ENCODE peak calls at places on chromosomes 6 and 20, in nine cellular contexts. Y is aorta, F is heart left ventricle, C is DND-41, O is pancreas, M is right lobe of liver, W is colonic mucosa, Q is ovary, D is hepatocyte. U is an unnamed sample.
A peak's percentile ranks its signal among the peaks of the same experiment; 100 is the strongest.

GRCh38 chr6:157760589-157761330 is 62.3 kb upstream of the SNX9 start:
- DNase-seq in W (no peak), Y (no peak), F (no peak), C (no peak), O (no peak), D (no peak), Q (no peak), M (no peak), U (no peak)

GRCh38 chr6:112909781-112910180 is 562.7 kb downstream of the RFPL4B start:
- DNase-seq in F (no peak), C (no peak), Y (no peak), W (no peak), M (no peak), Q (no peak), O (no peak), D (no peak), U (no peak)

GRCh38 chr20:9392892-9393857 is 121.2 kb upstream of the LAMP5 start:
- DNase-seq in M (peak; percentile 61), D (peak; percentile 61), Q (peak; percentile 67), F (peak; percentile 73), Y (peak; percentile 81), C (peak; percentile 22), W (peak; percentile 54), O (peak; percentile 33), U (peak; percentile 74)

GRCh38 chr6:11346516-11346915 is 114.0 kb upstream of the NEDD9 start:
- DNase-seq in W (no peak), C (no peak), M (no peak), F (no peak), Y (no peak), O (no peak), Q (no peak), D (no peak), U (no peak)

GRCh38 chr6:138231399-138231886 is 13.2 kb upstream of the PBOV1 start:
- DNase-seq in F (no peak), D (peak; percentile 45), C (no peak), M (no peak), Y (no peak), W (no peak), O (no peak), Q (no peak), U (no peak)

GRCh38 chr6:8852332-8852731 is 417.0 kb upstream of the SLC35B3 start:
- DNase-seq in M (no peak), Y (no peak), C (no peak), F (no peak), Q (no peak), D (no peak), W (no peak), O (no peak), U (no peak)

GRCh38 chr6:93675856-93676255 is 256.5 kb upstream of the EPHA7 start:
- DNase-seq in D (no peak), F (no peak), Q (no peak), O (no peak), W (no peak), Y (no peak), C (no peak), M (no peak), U (no peak)

GRCh38 chr6:45378324-45378926 is 691 bp upstream of the SUPT3H start:
- DNase-seq in F (peak; percentile 43), Y (peak; percentile 44), D (no peak), Q (peak; percentile 69), O (no peak), W (no peak), M (peak; percentile 53), C (no peak), U (peak; percentile 63)

GRCh38 chr6:15956205-15957106 is 172.4 kb upstream of the MYLIP start:
- DNase-seq in M (no peak), D (peak; percentile 70), W (peak; percentile 87), F (no peak), Q (no peak), O (no peak), Y (no peak), C (no peak), U (no peak)

GRCh38 chr6:138541793-138542481 is 42.6 kb upstream of the NHSL1 start:
- DNase-seq in M (no peak), D (no peak), W (no peak), Y (no peak), C (no peak), F (no peak), Q (no peak), O (no peak), U (no peak)

GRCh38 chr6:98627129-98627775 is 207.1 kb upstream of the POU3F2 start:
- DNase-seq in F (no peak), C (no peak), W (no peak), O (no peak), Y (no peak), D (no peak), Q (no peak), M (no peak), U (no peak)

GRCh38 chr6:41638002-41638800 is at the start of gene MDFI:
- DNase-seq in Y (no peak), D (peak; percentile 79), O (no peak), W (no peak), C (peak; percentile 57), M (peak; percentile 6), F (no peak), Q (peak; percentile 67), U (peak; percentile 29)

GRCh38 chr20:21053002-21053762 is 53.0 kb downstream of the LINC00237 start:
- DNase-seq in M (no peak), O (no peak), Y (no peak), D (peak; percentile 26), C (no peak), Q (no peak), W (no peak), F (no peak), U (no peak)

GRCh38 chr20:62603907-62604785 is 38.2 kb upstream of the SLCO4A1 start:
- DNase-seq in Q (no peak), F (no peak), M (peak; percentile 28), W (no peak), O (no peak), Y (no peak), D (no peak), C (no peak), U (no peak)

GRCh38 chr20:17704589-17705317 is 5.0 kb downstream of the BANF2 start:
- DNase-seq in O (no peak), W (no peak), C (no peak), D (no peak), F (no peak), Q (no peak), Y (no peak), M (no peak), U (no peak)
- H3K9me3 ChIP-seq in O (no peaks in the 10 kb centered on the region), W (no peaks in the 10 kb centered on the region), C (no peaks in the 10 kb centered on the region), D (no peaks in the 10 kb centered on the region), F (no peaks in the 10 kb centered on the region), Q (no peaks in the 10 kb centered on the region), Y (no peaks in the 10 kb centered on the region), M (no peaks in the 10 kb centered on the region), U (no peaks in the 10 kb centered on the region)

DNA sequence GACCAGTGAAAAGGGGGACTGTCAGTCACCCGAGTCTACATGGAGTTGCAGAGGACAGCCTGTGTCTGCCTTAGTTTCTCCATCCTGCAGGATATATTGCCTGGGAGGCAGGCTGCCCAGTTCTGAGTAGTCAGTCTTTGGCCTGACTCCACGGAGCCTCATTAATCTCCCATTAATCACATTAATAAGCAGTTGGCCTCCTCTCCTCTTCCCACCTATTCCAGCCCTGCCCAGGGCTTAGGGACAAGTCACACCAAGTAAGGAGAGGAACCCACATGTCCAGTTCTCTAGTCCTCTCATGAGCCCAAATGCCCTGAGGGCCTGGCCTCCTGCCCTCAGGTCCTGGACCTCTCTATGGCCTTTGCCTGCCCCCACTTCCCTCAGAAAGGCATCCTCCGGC is 1.3 kb upstream of the MUCL3 start:
- DNase-seq in M (no peak), Q (no peak), D (no peak), O (no peak), Y (no peak), W (no peak), C (no peak), F (no peak), U (no peak)
- H3K27ac ChIP-seq in M (no peak overlapping the region), Q (no peak overlapping the region), D (no peak overlapping the region), O (no peak overlapping the region), Y (no peak overlapping the region), W (no peak overlapping the region), C (no peak overlapping the region), F (no peak overlapping the region), U (no peak overlapping the region)

GRCh38 chr20:7760261-7761048 is 179.8 kb downstream of the HAO1 start:
- DNase-seq in F (no peak), C (no peak), O (no peak), M (no peak), D (no peak), Y (no peak), Q (no peak), W (no peak), U (no peak)
- H3K9me3 ChIP-seq in F (no peaks in the 10 kb centered on the region), C (no peaks in the 10 kb centered on the region), O (no peaks in the 10 kb centered on the region), M (no peaks in the 10 kb centered on the region), D (no peaks in the 10 kb centered on the region), Y (no peaks in the 10 kb centered on the region), Q (no peaks in the 10 kb centered on the region), W (no peaks in the 10 kb centered on the region), U (no peaks in the 10 kb centered on the region)

GRCh38 chr20:44988772-44989171 is 22.5 kb downstream of the STK4 start:
- DNase-seq in O (no peak), C (no peak), M (no peak), Y (no peak), Q (no peak), F (no peak), W (no peak), D (no peak), U (no peak)

GRCh38 chr20:44993343-44993742 is 27.0 kb downstream of the STK4 start:
- DNase-seq in M (no peak), Q (no peak), W (no peak), C (no peak), F (no peak), O (no peak), D (no peak), Y (no peak), U (no peak)

GRCh38 chr20:44990425-44990824 is 24.1 kb downstream of the STK4 start:
- DNase-seq in C (no peak), W (no peak), Q (no peak), F (no peak), M (no peak), O (no peak), Y (no peak), D (no peak), U (no peak)

DNA sequence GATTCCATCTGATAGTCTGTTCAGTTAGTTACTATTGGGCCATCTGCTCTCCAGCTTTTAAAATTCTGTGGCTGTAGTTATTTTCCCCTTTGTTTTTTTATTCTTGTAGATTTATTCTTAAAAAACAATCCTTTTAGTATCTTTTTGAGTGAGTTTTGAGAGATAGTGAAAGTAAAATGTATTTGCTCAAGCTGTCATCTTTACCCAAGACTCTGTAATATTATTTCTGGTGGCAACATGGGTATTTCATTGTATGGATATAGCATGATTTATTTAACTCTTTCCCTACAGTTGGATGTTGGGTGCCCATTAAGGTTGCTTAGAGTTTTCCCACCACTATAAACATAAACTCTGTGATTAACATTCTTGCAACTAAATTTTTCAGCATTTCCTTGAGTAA is 24.6 kb downstream of the STK4 start:
- DNase-seq in C (no peak), M (no peak), O (no peak), Y (no peak), F (no peak), W (no peak), D (no peak), Q (no peak), U (no peak)
- H3K27ac ChIP-seq in C (no peak overlapping the region), M (no peak overlapping the region), O (no peak overlapping the region), Y (no peak overlapping the region), F (peak overlapping the region; percentile 55), W (peak overlapping the region; percentile 11), D (no peak overlapping the region), Q (no peak overlapping the region), U (peak overlapping the region; percentile 61)

GRCh38 chr6:101689156-101689555 is 295.6 kb downstream of the GRIK2 start:
- DNase-seq in D (no peak), Q (no peak), W (no peak), M (no peak), Y (no peak), C (no peak), O (no peak), F (no peak), U (no peak)
- H3K9me3 ChIP-seq in D (no peaks in the 10 kb centered on the region), Q (no peaks in the 10 kb centered on the region), W (no peaks in the 10 kb centered on the region), M (no peaks in the 10 kb centered on the region), Y (no peaks in the 10 kb centered on the region), C (no peaks in the 10 kb centered on the region), O (no peaks in the 10 kb centered on the region), F (no peaks in the 10 kb centered on the region), U (no peaks in the 10 kb centered on the region)